ENCODE peak calls at places on chromosomes 2 and 18, in nine cellular contexts. One of them, this sample, is unnamed.

GRCh38 chr2:61450144-61450543 is 20.7 kb downstream of the USP34 start:
- DNase-seq in GM23248: no peak
- DNase-seq in Karpas-422: peak; percentile 61
- DNase-seq in HCT116: no peak
- DNase-seq in MM.1S: no peak
- DNase-seq in SK-N-SH: no peak
- DNase-seq in hepatocyte: no peak
- DNase-seq in GM23338: no peak
- DNase-seq in PC-3: no peak
- DNase-seq in this sample: no peak

GRCh38 chr2:130951018-130951417 is 114.3 kb downstream of the ARHGEF4 start:
- DNase-seq in Karpas-422: no peak
- DNase-seq in GM23338: no peak
- DNase-seq in MM.1S: peak; percentile 59
- DNase-seq in PC-3: no peak
- DNase-seq in SK-N-SH: no peak
- DNase-seq in GM23248: no peak
- DNase-seq in hepatocyte: no peak
- DNase-seq in HCT116: no peak
- DNase-seq in this sample: no peak

GRCh38 chr18:68840554-68841263 is 42.8 kb downstream of the CCDC102B start:
- DNase-seq in MM.1S: no peak
- DNase-seq in GM23338: peak; percentile 30
- DNase-seq in SK-N-SH: no peak
- DNase-seq in hepatocyte: peak; percentile 61
- DNase-seq in Karpas-422: no peak
- DNase-seq in PC-3: peak; percentile 86
- DNase-seq in GM23248: peak; percentile 95
- DNase-seq in HCT116: peak; percentile 23
- DNase-seq in this sample: peak; percentile 5

GRCh38 chr18:51617572-51618260 is 420.2 kb upstream of the MEX3C start:
- DNase-seq in GM23248: no peak
- DNase-seq in SK-N-SH: no peak
- DNase-seq in HCT116: no peak
- DNase-seq in Karpas-422: no peak
- DNase-seq in PC-3: peak; percentile 10
- DNase-seq in MM.1S: no peak
- DNase-seq in GM23338: no peak
- DNase-seq in hepatocyte: no peak
- DNase-seq in this sample: no peak

GRCh38 chr2:70926042-70926441 is 9.7 kb upstream of the ATP6V1B1 start:
- DNase-seq in hepatocyte: peak; percentile 2
- DNase-seq in GM23248: no peak
- DNase-seq in SK-N-SH: no peak
- DNase-seq in MM.1S: no peak
- DNase-seq in PC-3: no peak
- DNase-seq in HCT116: no peak
- DNase-seq in Karpas-422: no peak
- DNase-seq in GM23338: no peak
- DNase-seq in this sample: no peak

GRCh38 chr2:237600205-237600846 is 9.8 kb upstream of the RAB17 start:
- DNase-seq in MM.1S: peak; percentile 76
- DNase-seq in hepatocyte: peak; percentile 68
- DNase-seq in HCT116: no peak
- DNase-seq in PC-3: no peak
- DNase-seq in GM23248: peak; percentile 84
- DNase-seq in SK-N-SH: peak; percentile 49
- DNase-seq in Karpas-422: no peak
- DNase-seq in GM23338: no peak
- DNase-seq in this sample: no peak

GRCh38 chr18:10205136-10205535 is 249.3 kb upstream of the APCDD1 start:
- DNase-seq in Karpas-422: no peak
- DNase-seq in HCT116: no peak
- DNase-seq in SK-N-SH: peak; percentile 32
- DNase-seq in PC-3: no peak
- DNase-seq in GM23248: no peak
- DNase-seq in hepatocyte: no peak
- DNase-seq in MM.1S: no peak
- DNase-seq in GM23338: no peak
- DNase-seq in this sample: no peak

GRCh38 chr2:96207778-96208143 is 866 bp downstream of the STARD7 start:
- DNase-seq in SK-N-SH: no peak
- DNase-seq in Karpas-422: no peak
- DNase-seq in HCT116: no peak
- DNase-seq in GM23248: no peak
- DNase-seq in MM.1S: peak; percentile 21
- DNase-seq in PC-3: no peak
- DNase-seq in hepatocyte: no peak
- DNase-seq in GM23338: no peak
- DNase-seq in this sample: no peak

GRCh38 chr18:59848002-59848401 is 51.8 kb upstream of the PMAIP1 start:
- DNase-seq in SK-N-SH: no peak
- DNase-seq in Karpas-422: no peak
- DNase-seq in GM23338: no peak
- DNase-seq in HCT116: no peak
- DNase-seq in MM.1S: no peak
- DNase-seq in GM23248: no peak
- DNase-seq in hepatocyte: peak; percentile 28
- DNase-seq in PC-3: no peak
- DNase-seq in this sample: no peak

GRCh38 chr2:208329485-208329884 is 63.4 kb downstream of the PIKFYVE start:
- DNase-seq in PC-3: no peak
- DNase-seq in hepatocyte: no peak
- DNase-seq in MM.1S: no peak
- DNase-seq in SK-N-SH: no peak
- DNase-seq in HCT116: no peak
- DNase-seq in GM23338: no peak
- DNase-seq in GM23248: no peak
- DNase-seq in Karpas-422: no peak
- DNase-seq in this sample: no peak

GRCh38 chr18:50009772-50010171 is 185.2 kb downstream of the MYO5B start:
- DNase-seq in SK-N-SH: peak; percentile 57
- DNase-seq in MM.1S: peak; percentile 68
- DNase-seq in hepatocyte: peak; percentile 52
- DNase-seq in PC-3: peak; percentile 47
- DNase-seq in Karpas-422: peak; percentile 85
- DNase-seq in GM23338: peak; percentile 74
- DNase-seq in HCT116: peak; percentile 52
- DNase-seq in GM23248: peak; percentile 46
- DNase-seq in this sample: no peak

GRCh38 chr2:191666733-191667132 is 11.2 kb upstream of the NABP1 start:
- DNase-seq in hepatocyte: no peak
- DNase-seq in GM23248: peak; percentile 40
- DNase-seq in SK-N-SH: no peak
- DNase-seq in GM23338: peak; percentile 3
- DNase-seq in HCT116: no peak
- DNase-seq in MM.1S: peak; percentile 66
- DNase-seq in Karpas-422: no peak
- DNase-seq in PC-3: peak; percentile 26
- DNase-seq in this sample: no peak

GRCh38 chr18:10893761-10894160 is 255.6 kb downstream of the PIEZO2 start:
- DNase-seq in GM23338: no peak
- DNase-seq in hepatocyte: no peak
- DNase-seq in SK-N-SH: no peak
- DNase-seq in MM.1S: no peak
- DNase-seq in PC-3: no peak
- DNase-seq in Karpas-422: no peak
- DNase-seq in HCT116: no peak
- DNase-seq in GM23248: no peak
- DNase-seq in this sample: no peak

GRCh38 chr18:48468151-48468550 is 59.0 kb upstream of the ZBTB7C start:
- DNase-seq in GM23338: no peak
- DNase-seq in Karpas-422: no peak
- DNase-seq in GM23248: peak; percentile 74
- DNase-seq in PC-3: no peak
- DNase-seq in HCT116: no peak
- DNase-seq in MM.1S: no peak
- DNase-seq in hepatocyte: no peak
- DNase-seq in SK-N-SH: no peak
- DNase-seq in this sample: no peak

GRCh38 chr2:68225119-68225632 is 27.2 kb downstream of the PPP3R1 start:
- DNase-seq in hepatocyte: peak; percentile 48
- DNase-seq in Karpas-422: no peak
- DNase-seq in GM23338: peak; percentile 75
- DNase-seq in GM23248: peak; percentile 32
- DNase-seq in SK-N-SH: peak; percentile 24
- DNase-seq in HCT116: peak; percentile 19
- DNase-seq in MM.1S: peak; percentile 40
- DNase-seq in PC-3: peak; percentile 48
- DNase-seq in this sample: no peak

GRCh38 chr18:67612281-67612680 is 95.8 kb upstream of the DSEL start:
- DNase-seq in HCT116: no peak
- DNase-seq in hepatocyte: no peak
- DNase-seq in SK-N-SH: no peak
- DNase-seq in PC-3: no peak
- DNase-seq in MM.1S: no peak
- DNase-seq in GM23248: no peak
- DNase-seq in Karpas-422: no peak
- DNase-seq in GM23338: no peak
- DNase-seq in this sample: no peak

GRCh38 chr2:127400897-127401756 is 13.4 kb upstream of the MAP3K2 start:
- DNase-seq in GM23338: peak; percentile 68
- DNase-seq in hepatocyte: no peak
- DNase-seq in MM.1S: no peak
- DNase-seq in Karpas-422: no peak
- DNase-seq in HCT116: no peak
- DNase-seq in SK-N-SH: no peak
- DNase-seq in PC-3: peak; percentile 84
- DNase-seq in GM23248: peak; percentile 71
- DNase-seq in this sample: peak; percentile 93

GRCh38 chr18:4581966-4582365 is 126.9 kb upstream of the DLGAP1 start:
- DNase-seq in MM.1S: no peak
- DNase-seq in Karpas-422: no peak
- DNase-seq in HCT116: no peak
- DNase-seq in PC-3: no peak
- DNase-seq in GM23248: no peak
- DNase-seq in GM23338: peak; percentile 39
- DNase-seq in SK-N-SH: no peak
- DNase-seq in hepatocyte: no peak
- DNase-seq in this sample: no peak
- H3K9me2 ChIP-seq in MM.1S: no peaks in the 10 kb centered on the region
- H3K9me2 ChIP-seq in Karpas-422: peaks cover 3% of the 10 kb centered on the region
- H3K9me2 ChIP-seq in HCT116: no peaks in the 10 kb centered on the region
- H3K9me2 ChIP-seq in PC-3: no peaks in the 10 kb centered on the region
- H3K9me2 ChIP-seq in GM23248: no peaks in the 10 kb centered on the region
- H3K9me2 ChIP-seq in GM23338: no peaks in the 10 kb centered on the region
- H3K9me2 ChIP-seq in SK-N-SH: no peaks in the 10 kb centered on the region
- H3K9me2 ChIP-seq in hepatocyte: no peaks in the 10 kb centered on the region
- H3K9me2 ChIP-seq in this sample: no peaks in the 10 kb centered on the region

GRCh38 chr18:8726963-8727730 is 21.8 kb downstream of the MTCL1 start:
- DNase-seq in PC-3: no peak
- DNase-seq in GM23338: no peak
- DNase-seq in GM23248: no peak
- DNase-seq in hepatocyte: no peak
- DNase-seq in HCT116: no peak
- DNase-seq in MM.1S: no peak
- DNase-seq in SK-N-SH: no peak
- DNase-seq in Karpas-422: no peak
- DNase-seq in this sample: no peak
- H3K4me3 ChIP-seq in PC-3: no peak overlapping the region
- H3K4me3 ChIP-seq in GM23338: no peak overlapping the region
- H3K4me3 ChIP-seq in GM23248: no peak overlapping the region
- H3K4me3 ChIP-seq in hepatocyte: no peak overlapping the region
- H3K4me3 ChIP-seq in HCT116: no peak overlapping the region
- H3K4me3 ChIP-seq in MM.1S: no peak overlapping the region
- H3K4me3 ChIP-seq in SK-N-SH: no peak overlapping the region
- H3K4me3 ChIP-seq in Karpas-422: no peak overlapping the region
- H3K4me3 ChIP-seq in this sample: no peak overlapping the region

GRCh38 chr18:70332694-70333093 is 43.8 kb downstream of the SOCS6 start:
- DNase-seq in SK-N-SH: no peak
- DNase-seq in Karpas-422: no peak
- DNase-seq in hepatocyte: no peak
- DNase-seq in GM23338: no peak
- DNase-seq in GM23248: peak; percentile 68
- DNase-seq in HCT116: no peak
- DNase-seq in PC-3: peak; percentile 53
- DNase-seq in MM.1S: no peak
- DNase-seq in this sample: no peak

GRCh38 chr18:70329076-70329475 is 40.2 kb downstream of the SOCS6 start:
- DNase-seq in PC-3: no peak
- DNase-seq in hepatocyte: no peak
- DNase-seq in SK-N-SH: no peak
- DNase-seq in GM23248: peak; percentile 39
- DNase-seq in GM23338: no peak
- DNase-seq in MM.1S: peak; percentile 10
- DNase-seq in HCT116: no peak
- DNase-seq in Karpas-422: no peak
- DNase-seq in this sample: no peak

GRCh38 chr18:70333316-70333715 is 44.5 kb downstream of the SOCS6 start:
- DNase-seq in GM23338: no peak
- DNase-seq in MM.1S: no peak
- DNase-seq in hepatocyte: no peak
- DNase-seq in Karpas-422: no peak
- DNase-seq in HCT116: no peak
- DNase-seq in SK-N-SH: no peak
- DNase-seq in GM23248: peak; percentile 48
- DNase-seq in PC-3: no peak
- DNase-seq in this sample: no peak

GRCh38 chr18:70331456-70332097 is 42.7 kb downstream of the SOCS6 start:
- DNase-seq in SK-N-SH: no peak
- DNase-seq in PC-3: no peak
- DNase-seq in HCT116: no peak
- DNase-seq in hepatocyte: no peak
- DNase-seq in GM23338: no peak
- DNase-seq in MM.1S: no peak
- DNase-seq in Karpas-422: no peak
- DNase-seq in GM23248: no peak
- DNase-seq in this sample: no peak

GRCh38 chr18:70330887-70331286 is 42.0 kb downstream of the SOCS6 start:
- DNase-seq in GM23338: peak; percentile 30
- DNase-seq in hepatocyte: no peak
- DNase-seq in Karpas-422: no peak
- DNase-seq in SK-N-SH: no peak
- DNase-seq in HCT116: no peak
- DNase-seq in PC-3: no peak
- DNase-seq in GM23248: no peak
- DNase-seq in MM.1S: no peak
- DNase-seq in this sample: no peak
- H3K9me2 ChIP-seq in GM23338: no peaks in the 10 kb centered on the region
- H3K9me2 ChIP-seq in hepatocyte: no peaks in the 10 kb centered on the region
- H3K9me2 ChIP-seq in Karpas-422: no peaks in the 10 kb centered on the region
- H3K9me2 ChIP-seq in SK-N-SH: no peaks in the 10 kb centered on the region
- H3K9me2 ChIP-seq in HCT116: no peaks in the 10 kb centered on the region
- H3K9me2 ChIP-seq in PC-3: no peaks in the 10 kb centered on the region
- H3K9me2 ChIP-seq in GM23248: no peaks in the 10 kb centered on the region
- H3K9me2 ChIP-seq in MM.1S: no peaks in the 10 kb centered on the region
- H3K9me2 ChIP-seq in this sample: no peaks in the 10 kb centered on the region

DNA sequence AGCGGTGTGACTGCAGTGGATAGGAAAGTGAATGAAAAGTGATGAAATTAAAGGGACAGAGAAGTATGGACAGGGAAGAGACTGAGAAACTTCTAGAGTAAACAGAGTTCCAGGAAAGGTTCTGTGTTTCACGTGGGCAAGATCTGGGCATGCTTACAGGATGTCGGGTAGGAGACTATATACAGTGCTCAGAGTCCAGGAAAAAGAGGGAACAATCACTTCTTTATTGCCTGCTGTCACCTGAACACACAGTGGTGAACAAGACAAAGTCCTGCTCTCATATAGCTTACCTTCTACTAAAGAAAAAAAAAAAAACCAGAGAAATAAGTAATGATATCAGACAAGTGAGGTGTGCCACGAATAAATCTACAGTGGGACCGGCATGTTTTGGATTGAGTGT is 2.4 kb downstream of the LRPPRC start:
- DNase-seq in GM23248: no peak
- DNase-seq in HCT116: no peak
- DNase-seq in SK-N-SH: no peak
- DNase-seq in Karpas-422: no peak
- DNase-seq in PC-3: no peak
- DNase-seq in MM.1S: no peak
- DNase-seq in hepatocyte: no peak
- DNase-seq in GM23338: no peak
- DNase-seq in this sample: no peak
- H3K4me3 ChIP-seq in GM23248: no peak overlapping the region
- H3K4me3 ChIP-seq in HCT116: no peak overlapping the region
- H3K4me3 ChIP-seq in SK-N-SH: no peak overlapping the region
- H3K4me3 ChIP-seq in Karpas-422: no peak overlapping the region
- H3K4me3 ChIP-seq in PC-3: peak overlapping the region; percentile 89
- H3K4me3 ChIP-seq in MM.1S: no peak overlapping the region
- H3K4me3 ChIP-seq in hepatocyte: no peak overlapping the region
- H3K4me3 ChIP-seq in GM23338: peak overlapping the region; percentile 100
- H3K4me3 ChIP-seq in this sample: peak overlapping the region; percentile 97